ENCODE peak calls at places on chromosome 16, in five cellular contexts. T, L, G, N and C are unnamed samples.

GRCh38 chr16:49855822-49856740 is at the start of gene ZNF423:
- DNase-seq in T (no peak), L (no peak), G (no peak), N (no peak), C (no peak)

GRCh38 chr16:27258241-27258734 is 10.3 kb downstream of the NSMCE1 start:
- DNase-seq in T (no peak), L (no peak), G (peak; percentile 84), N (no peak), C (no peak)

GRCh38 chr16:78413651-78414050 is 314.2 kb downstream of the WWOX start:
- DNase-seq in T (no peak), L (no peak), G (no peak), N (no peak), C (no peak)

GRCh38 chr16:15781650-15782049 is 75.2 kb downstream of the MYH11 start:
- DNase-seq in T (no peak), L (no peak), G (no peak), N (no peak), C (no peak)

GRCh38 chr16:55368205-55368604 is 44.2 kb downstream of the IRX6 start:
- DNase-seq in T (no peak), L (no peak), G (no peak), N (no peak), C (no peak)

GRCh38 chr16:67244387-67245188 is 2.7 kb downstream of the FHOD1 start:
- DNase-seq in T (peak; percentile 81), L (peak; percentile 82), G (no peak), N (peak; percentile 93), C (peak; percentile 66)

GRCh38 chr16:14278749-14279148 is 207.6 kb downstream of the MRTFB start:
- DNase-seq in T (no peak), L (no peak), G (peak; percentile 38), N (no peak), C (no peak)

GRCh38 chr16:67441289-67441753 is 10.4 kb downstream of the HSD11B2 start:
- DNase-seq in T (no peak), L (no peak), G (no peak), N (peak; percentile 95), C (no peak)

GRCh38 chr16:54194008-54194731 is 92.4 kb downstream of the IRX3 start:
- DNase-seq in T (no peak), L (no peak), G (no peak), N (peak; percentile 95), C (no peak)

GRCh38 chr16:30907064-30907463 is 10.7 kb downstream of the CTF1 start:
- DNase-seq in T (no peak), L (no peak), G (no peak), N (no peak), C (no peak)

GRCh38 chr16:30077656-30078055 is 1.9 kb downstream of the PPP4C start:
- DNase-seq in T (no peak), L (no peak), G (no peak), N (no peak), C (no peak)

GRCh38 chr16:14486520-14487303 is 143.3 kb downstream of the PARN start:
- DNase-seq in T (no peak), L (peak; percentile 93), G (peak; percentile 98), N (peak; percentile 95), C (no peak)

GRCh38 chr16:88875703-88876234 is 9.3 kb upstream of the PABPN1L start:
- DNase-seq in T (no peak), L (no peak), G (no peak), N (no peak), C (no peak)

GRCh38 chr16:84088695-84089395 is 27.9 kb downstream of the MBTPS1 start:
- DNase-seq in T (peak; percentile 60), L (peak; percentile 20), G (peak; percentile 24), N (no peak), C (no peak)
- TF ChIP-seq CTCF in T (peak; percentile 29), L (no peak), G (peak; percentile 52), N (no peak), C (no peak)

GRCh38 chr16:90011196-90011819 is 7.9 kb downstream of the DBNDD1 start:
- DNase-seq in T (no peak), L (no peak), G (no peak), N (no peak), C (no peak)
- TF ChIP-seq CTCF in T (no peak), L (no peak), G (no peak), N (no peak), C (no peak)

GRCh38 chr16:85931596-85932402 is 32.8 kb downstream of the IRF8 start:
- DNase-seq in T (peak; percentile 75), L (no peak), G (no peak), N (no peak), C (no peak)
- TF ChIP-seq CTCF in T (peak; percentile 35), L (no peak), G (no peak), N (no peak), C (no peak)

DNA sequence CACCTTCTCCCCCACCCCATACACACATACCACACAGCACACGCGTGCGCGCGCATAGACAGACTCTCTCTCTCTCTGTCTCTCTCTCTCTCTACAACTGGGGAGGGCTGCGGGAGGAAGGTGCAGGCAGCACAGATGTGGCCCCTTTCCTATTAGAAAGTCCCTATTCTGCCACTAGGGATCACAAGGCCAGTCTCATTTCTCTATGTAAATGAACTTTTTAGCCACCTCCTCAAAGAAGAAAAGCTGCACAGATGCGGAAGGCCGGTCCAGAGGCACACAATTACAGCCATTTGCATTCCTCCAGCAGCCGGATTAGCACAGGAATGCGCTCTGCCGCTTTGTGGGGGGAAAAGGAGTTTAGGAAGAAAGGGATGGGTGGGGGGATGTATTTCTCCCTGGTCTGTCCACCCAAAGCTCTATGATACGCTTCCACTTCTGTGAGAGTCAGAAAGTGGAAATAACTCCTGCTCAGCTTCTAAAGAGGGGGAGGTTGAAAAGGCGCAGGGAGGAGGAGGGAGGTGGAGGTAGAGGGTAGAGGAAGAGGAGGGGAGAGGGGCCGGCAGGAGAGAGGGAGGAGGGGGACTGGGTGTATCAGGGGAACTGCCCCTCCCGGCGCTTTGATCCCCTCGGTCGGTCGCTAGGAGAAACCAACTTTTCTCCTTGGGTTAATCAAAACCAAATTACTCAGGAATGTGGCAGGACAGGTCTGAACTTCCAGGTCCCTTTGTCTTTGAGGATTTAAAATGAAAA is 11.7 kb downstream of the ZFHX3 start:
- DNase-seq in T (peak; percentile 43), L (no peak), G (no peak), N (no peak), C (no peak)
- TF ChIP-seq CTCF in T (no peak), L (no peak), G (no peak), N (no peak), C (no peak)

DNA sequence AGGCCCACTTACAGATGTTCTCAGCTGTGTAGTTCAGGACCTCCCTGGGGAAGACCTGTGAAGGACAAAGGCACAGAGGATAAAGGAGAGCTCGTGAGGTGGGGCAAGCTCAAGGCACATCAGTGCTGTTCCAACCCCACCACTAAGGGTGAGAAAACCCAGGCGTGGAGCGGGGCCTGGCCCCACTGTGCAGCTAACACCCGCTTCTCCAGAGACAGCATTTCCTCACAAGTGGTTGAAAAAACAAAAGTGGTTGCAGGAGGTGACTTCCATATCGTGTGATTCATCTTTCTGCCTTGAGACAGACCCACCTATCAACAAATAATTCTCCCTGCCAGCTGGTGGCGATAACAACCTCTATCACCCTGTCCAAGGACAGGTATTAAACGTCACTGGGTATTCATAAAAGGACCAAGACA is 30.0 kb downstream of the SNN start:
- DNase-seq in T (no peak), L (no peak), G (no peak), N (peak; percentile 56), C (no peak)
- TF ChIP-seq CTCF in T (no peak), L (peak; percentile 18), G (peak; percentile 35), N (no peak), C (no peak)

GRCh38 chr16:1763521-1764511 is 7.5 kb downstream of the NME3 start:
- DNase-seq in T (no peak), L (peak; percentile 56), G (no peak), N (no peak), C (no peak)
- TF ChIP-seq CTCF in T (no peak), L (peak; percentile 46), G (peak; percentile 48), N (no peak), C (no peak)

GRCh38 chr16:71500964-71501363 is 11.8 kb upstream of the ZNF19 start:
- DNase-seq in T (no peak), L (no peak), G (no peak), N (no peak), C (no peak)
- TF ChIP-seq CTCF in T (no peak), L (no peak), G (no peak), N (no peak), C (no peak)

GRCh38 chr16:85809645-85810044 is 10.2 kb downstream of the COX4I1 start:
- DNase-seq in T (no peak), L (no peak), G (no peak), N (no peak), C (no peak)
- TF ChIP-seq CTCF in T (no peak), L (no peak), G (no peak), N (no peak), C (no peak)

DNA sequence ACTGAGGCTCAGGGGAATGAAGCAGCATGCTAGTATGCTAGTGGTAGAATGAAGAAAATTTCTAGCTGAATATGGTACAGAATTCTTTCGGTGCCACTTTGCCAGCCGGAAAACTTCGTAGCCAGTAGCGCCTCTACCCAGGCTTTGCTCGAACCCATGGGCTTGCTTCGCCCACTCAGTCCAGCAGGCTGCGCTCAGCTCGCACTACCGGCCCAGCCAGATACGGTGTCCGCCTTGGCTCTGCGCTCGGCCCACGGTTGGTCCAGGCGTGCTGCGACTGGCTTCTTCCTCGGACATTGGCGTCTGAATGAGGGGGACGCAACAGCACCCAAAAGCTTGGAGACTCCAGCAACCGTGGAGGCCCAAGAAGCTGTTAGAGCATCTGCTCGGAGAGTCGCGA is 372.5 kb upstream of the CDH8 start:
- DNase-seq in T (no peak), L (no peak), G (no peak), N (no peak), C (no peak)
- TF ChIP-seq CTCF in T (no peak), L (no peak), G (no peak), N (no peak), C (no peak)

GRCh38 chr16:2752850-2753522 is 548 bp downstream of the SRRM2 start:
- DNase-seq in T (no peak), L (peak; percentile 90), G (peak; percentile 56), N (peak; percentile 96), C (no peak)

GRCh38 chr16:2749936-2750335 is 2.5 kb upstream of the SRRM2 start:
- DNase-seq in T (no peak), L (no peak), G (no peak), N (no peak), C (no peak)

GRCh38 chr16:2753523-2754020 is 1.1 kb downstream of the SRRM2 start:
- DNase-seq in T (no peak), L (no peak), G (no peak), N (no peak), C (no peak)

GRCh38 chr16:2752035-2752849 is at the start of gene SRRM2:
- DNase-seq in T (peak; percentile 99), L (peak; percentile 98), G (peak; percentile 90), N (peak; percentile 99), C (peak; percentile 95)

GRCh38 chr16:2751577-2752034 is 832 bp upstream of the SRRM2 start:
- DNase-seq in T (no peak), L (no peak), G (peak; percentile 83), N (no peak), C (no peak)
- TF ChIP-seq CTCF in T (no peak), L (no peak), G (no peak), N (no peak), C (no peak)